ENCODE peak calls at places on chromosomes 6 and 20, in seven cellular contexts. Q is astrocyte, K is H1, L is neuronal stem cell, X is SK-N-SH, E is hepatocyte, U is GM23248. T is an unnamed sample.

GRCh38 chr20:43977252-43977651 is 62.6 kb downstream of the TOX2 start:
- DNase-seq in E (no peak), X (no peak), Q (peak), U (no peak), K (no peak), L (no peak), T (no peak)

GRCh38 chr6:38528196-38528965 is 111.3 kb downstream of the BTBD9 start:
- DNase-seq in E (no peak), X (no peak), Q (peak), K (no peak), U (no peak), L (no peak), T (no peak)

GRCh38 chr6:54697423-54697822 is 149.1 kb upstream of the FAM83B start:
- DNase-seq in E (no peak), U (peak), Q (no peak), K (no peak), L (no peak), X (no peak), T (no peak)

GRCh38 chr20:3749689-3750639 is 17.5 kb downstream of the HSPA12B start:
- DNase-seq in Q (no peak), U (no peak), L (peak), X (peak), E (peak), K (peak), T (peak)

GRCh38 chr6:92790381-92790780 is 629.0 kb downstream of the EPHA7 start:
- DNase-seq in L (no peak), X (no peak), Q (no peak), E (no peak), K (no peak), U (no peak), T (no peak)

GRCh38 chr6:19835605-19836004 is 1.6 kb upstream of the ID4 start:
- DNase-seq in K (no peak), X (no peak), Q (no peak), L (no peak), U (no peak), E (no peak), T (no peak)

GRCh38 chr6:109002100-109002697 is 92.4 kb downstream of the SESN1 start:
- DNase-seq in Q (peak), L (no peak), E (peak), K (no peak), X (no peak), U (peak), T (no peak)

GRCh38 chr20:44217342-44218092 is 6.9 kb upstream of the OSER1 start:
- DNase-seq in L (peak), U (peak), E (peak), X (peak), Q (peak), K (peak), T (peak)

GRCh38 chr6:33312361-33313104 is 1.3 kb downstream of the TAPBP start:
- DNase-seq in K (peak), X (peak), Q (peak), L (no peak), U (peak), E (peak), T (peak)

GRCh38 chr20:35776513-35777101 is 4.8 kb downstream of the PHF20 start:
- DNase-seq in K (no peak), L (no peak), E (peak), X (peak), U (peak), Q (peak), T (no peak)

GRCh38 chr6:113178349-113178748 is 678.8 kb upstream of the MARCKS start:
- DNase-seq in X (no peak), K (no peak), Q (peak), U (peak), E (no peak), L (no peak), T (no peak)

GRCh38 chr6:29294499-29294914 is 7.0 kb upstream of the OR14J1 start:
- DNase-seq in Q (no peak), K (no peak), X (no peak), E (no peak), L (no peak), U (no peak), T (no peak)

GRCh38 chr20:24918579-24919566 is 30.2 kb upstream of the CST7 start:
- DNase-seq in K (no peak), E (no peak), Q (no peak), X (no peak), U (no peak), L (no peak), T (no peak)
- H3K4me2 ChIP-seq in K (no peak), E (no peak), Q (peak), X (no peak), U (no peak), L (no peak), T (no peak)

DNA sequence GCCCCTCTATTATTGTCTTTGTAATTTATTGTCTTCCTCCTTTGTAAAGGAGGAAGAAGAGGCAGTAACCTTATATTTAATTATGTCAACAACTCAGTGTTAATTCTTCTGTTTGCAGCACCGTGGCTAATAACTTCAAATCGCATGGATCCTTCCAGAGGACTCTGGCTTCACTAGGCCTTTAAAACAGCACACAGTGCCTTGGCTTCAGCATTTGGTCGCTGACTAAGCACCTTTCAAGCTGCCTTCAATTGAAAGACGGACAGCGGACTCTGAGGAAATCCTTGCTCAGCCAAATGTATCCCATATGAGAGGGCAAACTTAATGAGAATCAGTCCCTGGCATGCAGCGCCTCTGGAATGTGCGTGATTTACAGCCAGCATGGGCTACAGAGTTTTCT is 64.2 kb downstream of the SGK1 start:
- DNase-seq in L (peak), X (peak), Q (peak), K (no peak), U (peak), E (peak), T (peak)
- H2AFZ ChIP-seq in L (peak), X (no peak), Q (peak), K (peak), U (peak), E (no peak), T (no peak)

GRCh38 chr6:11648889-11649288 is 111.3 kb downstream of the TMEM170B start:
- DNase-seq in L (no peak), E (no peak), K (peak), Q (no peak), X (no peak), U (no peak), T (no peak)
- H3K4me2 ChIP-seq in L (no peak), E (no peak), K (no peak), Q (no peak), X (no peak), U (no peak), T (no peak)

GRCh38 chr6:16248271-16248670 is 9.9 kb downstream of the GMPR start:
- DNase-seq in U (no peak), K (no peak), X (no peak), L (no peak), Q (no peak), E (no peak), T (peak)
- H2AFZ ChIP-seq in U (no peak), K (no peak), X (no peak), L (no peak), Q (no peak), E (no peak), T (no peak)

DNA sequence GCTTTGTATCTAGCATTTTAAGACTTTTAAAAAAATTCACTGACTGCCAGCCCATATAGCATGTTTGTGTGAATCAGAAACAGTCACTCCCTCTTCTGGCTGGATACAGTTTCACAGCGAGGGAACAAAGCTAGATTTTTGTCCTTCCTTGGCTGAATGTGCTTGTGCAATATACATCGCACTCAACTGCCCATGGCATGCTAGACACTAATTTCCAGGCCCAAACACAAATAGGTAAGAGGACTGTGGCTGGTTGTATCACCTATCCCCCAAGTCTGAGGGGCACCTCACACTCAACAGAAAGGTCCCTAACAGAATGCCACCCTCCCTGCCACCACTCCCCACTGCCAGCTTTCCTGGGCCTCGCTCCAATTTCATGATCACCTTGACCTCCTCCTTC is 16.2 kb upstream of the BLCAP start:
- DNase-seq in E (peak), U (peak), L (no peak), K (no peak), X (peak), Q (no peak), T (no peak)
- H3K4me2 ChIP-seq in E (no peak), U (no peak), L (no peak), K (no peak), X (no peak), Q (no peak), T (no peak)

DNA sequence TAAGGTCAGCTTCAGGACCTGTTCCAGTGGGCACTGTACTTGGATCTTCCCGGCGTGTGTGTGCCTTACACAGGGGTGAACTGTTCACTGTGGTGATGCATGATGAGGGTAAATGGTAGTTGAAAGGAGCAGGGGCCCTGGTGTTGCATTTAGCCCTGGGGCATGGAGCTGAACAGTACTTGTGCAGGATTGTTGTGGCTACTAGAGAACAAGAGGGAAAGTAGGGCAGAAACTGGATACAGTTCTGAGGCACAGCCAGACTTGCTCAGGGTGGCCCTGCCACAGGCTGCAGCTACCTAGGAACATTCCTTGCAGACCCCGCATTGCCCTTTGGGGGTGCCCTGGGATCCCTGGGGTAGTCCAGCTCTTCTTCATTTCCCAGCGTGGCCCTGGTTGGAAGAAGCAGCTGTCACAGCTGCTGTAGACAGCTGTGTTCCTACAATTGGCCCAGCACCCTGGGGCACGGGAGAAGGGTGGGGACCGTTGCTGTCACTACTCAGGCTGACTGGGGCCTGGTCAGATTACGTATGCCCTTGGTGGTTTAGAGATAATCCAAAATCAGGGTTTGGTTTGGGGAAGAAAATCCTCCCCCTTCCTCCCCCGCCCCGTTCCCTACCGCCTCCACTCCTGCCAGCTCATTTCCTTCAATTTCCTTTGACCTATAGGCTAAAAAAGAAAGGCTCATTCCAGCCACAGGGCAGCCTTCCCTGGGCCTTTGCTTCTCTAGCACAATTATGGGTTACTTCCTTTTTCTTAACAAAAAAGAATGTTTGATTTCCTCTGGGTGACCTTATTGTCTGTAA is 292.5 kb downstream of the ESR1 start:
- DNase-seq in Q (no peak), U (peak), X (no peak), L (no peak), K (no peak), E (no peak), T (no peak)
- H2AFZ ChIP-seq in Q (peak), U (peak), X (peak), L (peak), K (no peak), E (no peak), T (no peak)

T was measured in neural progenitor cell.